ENCODE peak calls at places on chromosome 12, in nine cellular contexts. E is sigmoid colon; N is lower lobe of right lung; P is psoas muscle; A is mucosa of descending colon; M is astrocyte of the spinal cord; D is AG08395; W is stimulated activated CD8-positive, alpha-beta memory T cell treated with anti-CD3 and anti-CD28 coated beads, Interleukin-15, amount 100 ng/mL, for 4 hours; O is H7. Q is an unnamed sample.

GRCh38 chr12:6405963-6406362 is 22.0 kb downstream of the LTBR start:
- DNase-seq in E (no peak), N (no peak), P (no peak), A (no peak), M (no peak), D (no peak), W (no peak), O (no peak), Q (no peak)

GRCh38 chr12:101110856-101111255 is 99.2 kb downstream of the SLC5A8 start:
- DNase-seq in E (no peak), N (no peak), P (no peak), A (no peak), M (no peak), D (no peak), W (no peak), O (no peak), Q (no peak)

GRCh38 chr12:30794591-30795409 is 40.0 kb upstream of the CAPRIN2 start:
- DNase-seq in E (no peak), N (no peak), P (no peak), A (no peak), M (peak), D (peak), W (no peak), O (no peak), Q (no peak)

GRCh38 chr12:54010053-54010971 is 1.5 kb downstream of the HOXC8 start:
- DNase-seq in E (no peak), N (no peak), P (peak), A (no peak), M (no peak), D (no peak), W (no peak), O (no peak), Q (no peak)

GRCh38 chr12:5650804-5651461 is 219.0 kb downstream of the NTF3 start:
- DNase-seq in E (no peak), N (no peak), P (no peak), A (no peak), M (no peak), D (no peak), W (no peak), O (no peak), Q (no peak)

GRCh38 chr12:4817813-4818212 is 91.9 kb upstream of the KCNA1 start:
- DNase-seq in E (no peak), N (no peak), P (no peak), A (no peak), M (no peak), D (no peak), W (no peak), O (no peak), Q (peak)

GRCh38 chr12:78929075-78929418 is 64.5 kb downstream of the SYT1 start:
- DNase-seq in E (no peak), N (no peak), P (no peak), A (no peak), M (no peak), D (no peak), W (no peak), O (no peak), Q (peak)

GRCh38 chr12:16291032-16291431 is 13.5 kb upstream of the SLC15A5 start:
- DNase-seq in E (no peak), N (no peak), P (no peak), A (no peak), M (no peak), D (no peak), W (no peak), O (no peak), Q (no peak)

GRCh38 chr12:19074700-19075099 is 54.8 kb upstream of the PLEKHA5 start:
- DNase-seq in E (no peak), N (no peak), P (no peak), A (no peak), M (no peak), D (no peak), W (no peak), O (no peak), Q (peak)

GRCh38 chr12:24487606-24488005 is 461.3 kb downstream of the BCAT1 start:
- DNase-seq in E (no peak), N (no peak), P (no peak), A (no peak), M (peak), D (no peak), W (no peak), O (no peak), Q (no peak)

GRCh38 chr12:66331016-66331415 is 28.7 kb downstream of the HELB start:
- DNase-seq in E (no peak), N (no peak), P (no peak), A (no peak), M (no peak), D (no peak), W (no peak), O (no peak), Q (no peak)

GRCh38 chr12:110677982-110678381 is 10.9 kb downstream of the HVCN1 start:
- DNase-seq in E (no peak), N (no peak), P (no peak), A (no peak), M (no peak), D (no peak), W (no peak), O (no peak), Q (no peak)

GRCh38 chr12:227923-228845 is 14.2 kb upstream of the SLC6A12 start:
- DNase-seq in E (no peak), N (no peak), P (no peak), A (no peak), M (peak), D (no peak), W (no peak), O (peak), Q (no peak)

GRCh38 chr12:39846971-39847661 is 227.5 kb upstream of the ABCD2 start:
- DNase-seq in E (no peak), N (no peak), P (no peak), A (no peak), M (peak), D (peak), W (no peak), O (peak), Q (peak)

GRCh38 chr12:14854586-14855163 is 11.3 kb upstream of the ART4 start:
- DNase-seq in E (no peak), N (no peak), P (no peak), A (no peak), M (no peak), D (peak), W (no peak), O (no peak), Q (no peak)

GRCh38 chr12:61870658-61871559 is 389.3 kb upstream of the USP15 start:
- DNase-seq in E (no peak), N (no peak), P (no peak), A (peak), M (no peak), D (no peak), W (no peak), O (no peak), Q (no peak)

GRCh38 chr12:127480775-127481314 is 786.1 kb upstream of the TMEM132C start:
- DNase-seq in E (no peak), N (no peak), P (no peak), A (peak), M (no peak), D (no peak), W (no peak), O (no peak), Q (no peak)